ENCODE peak calls at places on chromosome 4, in seven cellular contexts. One of them, this sample, is unnamed.

GRCh38 chr4:77699731-77700210 is 94.2 kb downstream of the CXCL13 start:
- DNase-seq in bronchial epithelial cell: peak; percentile 78
- DNase-seq in A549: peak; percentile 47
- DNase-seq in dorsolateral prefrontal cortex: no peak
- DNase-seq in fibroblast of the aortic adventitia: peak; percentile 72
- DNase-seq in H9: peak; percentile 62
- DNase-seq in AG09319: peak; percentile 30
- DNase-seq in this sample: no peak

GRCh38 chr4:125101706-125102105 is 213.0 kb upstream of the FAT4 start:
- DNase-seq in H9: no peak
- DNase-seq in dorsolateral prefrontal cortex: no peak
- DNase-seq in fibroblast of the aortic adventitia: peak; percentile 54
- DNase-seq in A549: no peak
- DNase-seq in bronchial epithelial cell: peak; percentile 91
- DNase-seq in AG09319: no peak
- DNase-seq in this sample: no peak

GRCh38 chr4:69860521-69861298 is 765 bp upstream of the SULT1E1 start:
- DNase-seq in H9: no peak
- DNase-seq in A549: no peak
- DNase-seq in fibroblast of the aortic adventitia: no peak
- DNase-seq in bronchial epithelial cell: peak; percentile 74
- DNase-seq in AG09319: no peak
- DNase-seq in dorsolateral prefrontal cortex: no peak
- DNase-seq in this sample: no peak

GRCh38 chr4:52718123-52718522 is 33.1 kb downstream of the ERVMER34-1 start:
- DNase-seq in dorsolateral prefrontal cortex: no peak
- DNase-seq in fibroblast of the aortic adventitia: no peak
- DNase-seq in bronchial epithelial cell: peak; percentile 63
- DNase-seq in A549: no peak
- DNase-seq in H9: no peak
- DNase-seq in AG09319: no peak
- DNase-seq in this sample: peak; percentile 62

GRCh38 chr4:145531791-145532190 is 50.1 kb downstream of the SMAD1 start:
- DNase-seq in H9: no peak
- DNase-seq in A549: no peak
- DNase-seq in bronchial epithelial cell: no peak
- DNase-seq in dorsolateral prefrontal cortex: no peak
- DNase-seq in fibroblast of the aortic adventitia: no peak
- DNase-seq in AG09319: no peak
- DNase-seq in this sample: no peak

GRCh38 chr4:2353222-2354107 is 65.0 kb downstream of the ZFYVE28 start:
- DNase-seq in bronchial epithelial cell: no peak
- DNase-seq in dorsolateral prefrontal cortex: peak; percentile 69
- DNase-seq in A549: no peak
- DNase-seq in AG09319: no peak
- DNase-seq in H9: peak; percentile 28
- DNase-seq in fibroblast of the aortic adventitia: peak; percentile 36
- DNase-seq in this sample: peak; percentile 19

GRCh38 chr4:31125496-31125895 is 405.3 kb downstream of the PCDH7 start:
- DNase-seq in H9: no peak
- DNase-seq in bronchial epithelial cell: no peak
- DNase-seq in A549: no peak
- DNase-seq in dorsolateral prefrontal cortex: no peak
- DNase-seq in AG09319: no peak
- DNase-seq in fibroblast of the aortic adventitia: no peak
- DNase-seq in this sample: no peak

GRCh38 chr4:48445704-48446103 is 37.4 kb upstream of the SLC10A4 start:
- DNase-seq in dorsolateral prefrontal cortex: no peak
- DNase-seq in bronchial epithelial cell: peak; percentile 22
- DNase-seq in H9: no peak
- DNase-seq in A549: peak; percentile 3
- DNase-seq in AG09319: no peak
- DNase-seq in fibroblast of the aortic adventitia: peak; percentile 43
- DNase-seq in this sample: no peak

GRCh38 chr4:2942532-2943363 is 20.5 kb downstream of the NOP14 start:
- DNase-seq in A549: no peak
- DNase-seq in fibroblast of the aortic adventitia: no peak
- DNase-seq in dorsolateral prefrontal cortex: no peak
- DNase-seq in H9: no peak
- DNase-seq in bronchial epithelial cell: peak; percentile 43
- DNase-seq in AG09319: no peak
- DNase-seq in this sample: no peak

GRCh38 chr4:7335363-7336066 is 99.2 kb downstream of the PSAPL1 start:
- DNase-seq in A549: peak; percentile 58
- DNase-seq in dorsolateral prefrontal cortex: peak; percentile 80
- DNase-seq in bronchial epithelial cell: peak; percentile 14
- DNase-seq in AG09319: no peak
- DNase-seq in H9: peak; percentile 89
- DNase-seq in fibroblast of the aortic adventitia: peak; percentile 12
- DNase-seq in this sample: peak; percentile 72

GRCh38 chr4:7166981-7167700 is 25.2 kb upstream of the SORCS2 start:
- DNase-seq in A549: no peak
- DNase-seq in dorsolateral prefrontal cortex: peak; percentile 36
- DNase-seq in bronchial epithelial cell: peak; percentile 25
- DNase-seq in fibroblast of the aortic adventitia: no peak
- DNase-seq in AG09319: no peak
- DNase-seq in H9: peak; percentile 22
- DNase-seq in this sample: no peak

GRCh38 chr4:1809754-1810502 is 16.8 kb downstream of the FGFR3 start:
- DNase-seq in fibroblast of the aortic adventitia: peak; percentile 55
- DNase-seq in dorsolateral prefrontal cortex: peak; percentile 84
- DNase-seq in H9: peak; percentile 93
- DNase-seq in bronchial epithelial cell: peak; percentile 48
- DNase-seq in A549: peak; percentile 72
- DNase-seq in AG09319: peak; percentile 16
- DNase-seq in this sample: peak; percentile 73

GRCh38 chr4:88763075-88763474 is 65.4 kb upstream of the NAP1L5 start:
- DNase-seq in H9: no peak
- DNase-seq in A549: no peak
- DNase-seq in bronchial epithelial cell: no peak
- DNase-seq in AG09319: no peak
- DNase-seq in dorsolateral prefrontal cortex: no peak
- DNase-seq in fibroblast of the aortic adventitia: no peak
- DNase-seq in this sample: no peak

GRCh38 chr4:145956288-145956890 is 17.8 kb upstream of the ZNF827 start:
- DNase-seq in AG09319: no peak
- DNase-seq in fibroblast of the aortic adventitia: peak; percentile 43
- DNase-seq in bronchial epithelial cell: no peak
- DNase-seq in H9: peak; percentile 46
- DNase-seq in dorsolateral prefrontal cortex: no peak
- DNase-seq in A549: peak; percentile 48
- DNase-seq in this sample: peak; percentile 27

GRCh38 chr4:75715105-75715799 is 9.1 kb upstream of the USO1 start:
- DNase-seq in A549: no peak
- DNase-seq in H9: no peak
- DNase-seq in bronchial epithelial cell: no peak
- DNase-seq in AG09319: no peak
- DNase-seq in fibroblast of the aortic adventitia: peak; percentile 76
- DNase-seq in dorsolateral prefrontal cortex: no peak
- DNase-seq in this sample: no peak

GRCh38 chr4:168848977-168849687 is 160.9 kb downstream of the CBR4 start:
- DNase-seq in A549: no peak
- DNase-seq in AG09319: no peak
- DNase-seq in dorsolateral prefrontal cortex: no peak
- DNase-seq in fibroblast of the aortic adventitia: peak; percentile 81
- DNase-seq in bronchial epithelial cell: no peak
- DNase-seq in H9: no peak
- DNase-seq in this sample: no peak

GRCh38 chr4:47668810-47669408 is 169.0 kb downstream of the CORIN start:
- DNase-seq in A549: peak; percentile 44
- DNase-seq in bronchial epithelial cell: peak; percentile 62
- DNase-seq in H9: no peak
- DNase-seq in dorsolateral prefrontal cortex: no peak
- DNase-seq in AG09319: peak; percentile 29
- DNase-seq in fibroblast of the aortic adventitia: peak; percentile 77
- DNase-seq in this sample: peak; percentile 36

GRCh38 chr4:139902328-139903217 is 237.0 kb downstream of the MGST2 start:
- DNase-seq in dorsolateral prefrontal cortex: no peak
- DNase-seq in AG09319: no peak
- DNase-seq in fibroblast of the aortic adventitia: no peak
- DNase-seq in H9: no peak
- DNase-seq in A549: no peak
- DNase-seq in bronchial epithelial cell: peak; percentile 3
- DNase-seq in this sample: no peak

GRCh38 chr4:89469930-89470375 is 162.4 kb upstream of the GPRIN3 start:
- DNase-seq in H9: no peak
- DNase-seq in fibroblast of the aortic adventitia: peak; percentile 89
- DNase-seq in bronchial epithelial cell: peak; percentile 91
- DNase-seq in A549: peak; percentile 25
- DNase-seq in AG09319: no peak
- DNase-seq in dorsolateral prefrontal cortex: no peak
- DNase-seq in this sample: no peak

GRCh38 chr4:835148-836002 is 9.4 kb upstream of the CPLX1 start:
- DNase-seq in dorsolateral prefrontal cortex: no peak
- DNase-seq in fibroblast of the aortic adventitia: no peak
- DNase-seq in bronchial epithelial cell: no peak
- DNase-seq in A549: no peak
- DNase-seq in AG09319: no peak
- DNase-seq in H9: no peak
- DNase-seq in this sample: peak; percentile 62

GRCh38 chr4:2402941-2403340 is 15.5 kb downstream of the ZFYVE28 start:
- DNase-seq in A549: no peak
- DNase-seq in bronchial epithelial cell: no peak
- DNase-seq in fibroblast of the aortic adventitia: no peak
- DNase-seq in H9: no peak
- DNase-seq in AG09319: no peak
- DNase-seq in dorsolateral prefrontal cortex: no peak
- DNase-seq in this sample: no peak

GRCh38 chr4:53490965-53491622 is 100.2 kb downstream of the LNX1 start:
- DNase-seq in bronchial epithelial cell: peak; percentile 81
- DNase-seq in dorsolateral prefrontal cortex: no peak
- DNase-seq in fibroblast of the aortic adventitia: peak; percentile 98
- DNase-seq in AG09319: peak; percentile 95
- DNase-seq in H9: no peak
- DNase-seq in A549: peak; percentile 69
- DNase-seq in this sample: peak; percentile 73

GRCh38 chr4:82715731-82716617 is 82.6 kb downstream of the SCD5 start:
- DNase-seq in dorsolateral prefrontal cortex: no peak
- DNase-seq in H9: no peak
- DNase-seq in AG09319: no peak
- DNase-seq in A549: no peak
- DNase-seq in fibroblast of the aortic adventitia: peak; percentile 77
- DNase-seq in bronchial epithelial cell: peak; percentile 73
- DNase-seq in this sample: no peak

GRCh38 chr4:164482092-164482404 is 271.9 kb upstream of the SMIM31 start:
- DNase-seq in H9: no peak
- DNase-seq in bronchial epithelial cell: no peak
- DNase-seq in AG09319: no peak
- DNase-seq in dorsolateral prefrontal cortex: no peak
- DNase-seq in fibroblast of the aortic adventitia: no peak
- DNase-seq in A549: no peak
- DNase-seq in this sample: no peak

GRCh38 chr4:75325316-75325715 is 188.9 kb downstream of the RCHY1 start:
- DNase-seq in fibroblast of the aortic adventitia: no peak
- DNase-seq in AG09319: no peak
- DNase-seq in dorsolateral prefrontal cortex: no peak
- DNase-seq in H9: no peak
- DNase-seq in bronchial epithelial cell: no peak
- DNase-seq in A549: no peak
- DNase-seq in this sample: no peak

GRCh38 chr4:141898336-141898735 is 262.0 kb downstream of the IL15 start:
- DNase-seq in AG09319: no peak
- DNase-seq in bronchial epithelial cell: no peak
- DNase-seq in A549: no peak
- DNase-seq in dorsolateral prefrontal cortex: no peak
- DNase-seq in H9: no peak
- DNase-seq in fibroblast of the aortic adventitia: peak; percentile 8
- DNase-seq in this sample: no peak

GRCh38 chr4:140116442-140117104 is 37.4 kb downstream of the MAML3 start:
- DNase-seq in bronchial epithelial cell: peak; percentile 78
- DNase-seq in fibroblast of the aortic adventitia: no peak
- DNase-seq in dorsolateral prefrontal cortex: no peak
- DNase-seq in A549: peak; percentile 48
- DNase-seq in H9: no peak
- DNase-seq in AG09319: no peak
- DNase-seq in this sample: no peak

DNA sequence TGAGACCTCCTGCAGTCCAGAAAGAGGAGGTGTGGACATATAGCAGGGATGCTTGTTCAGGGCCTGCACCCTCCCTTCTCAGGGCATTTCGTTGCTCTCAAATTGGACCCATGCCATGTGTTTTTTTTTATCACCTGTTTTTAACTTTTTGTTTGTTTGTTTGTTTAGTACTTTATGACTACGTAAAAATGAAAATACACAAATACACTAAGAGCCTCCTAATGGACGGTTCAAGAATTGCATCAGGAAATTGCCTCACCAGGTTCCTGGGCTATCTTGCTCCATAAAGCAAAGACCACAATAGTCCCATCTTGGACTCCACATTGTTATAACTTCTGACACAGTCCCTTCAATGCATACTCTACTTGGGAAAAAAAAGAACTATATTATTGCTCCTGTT is 1685.9 kb upstream of the TENM3 start:
- DNase-seq in AG09319: no peak
- DNase-seq in A549: no peak
- DNase-seq in fibroblast of the aortic adventitia: no peak
- DNase-seq in H9: no peak
- DNase-seq in dorsolateral prefrontal cortex: no peak
- DNase-seq in bronchial epithelial cell: no peak
- DNase-seq in this sample: no peak
- TF ChIP-seq CTCF in AG09319: no peak
- TF ChIP-seq CTCF in A549: no peak
- TF ChIP-seq CTCF in fibroblast of the aortic adventitia: no peak
- TF ChIP-seq CTCF in H9: peak; percentile 66
- TF ChIP-seq CTCF in dorsolateral prefrontal cortex: peak; percentile 12
- TF ChIP-seq CTCF in bronchial epithelial cell: no peak
- TF ChIP-seq CTCF in this sample: peak; percentile 10

GRCh38 chr4:155960522-155960921 is 6.9 kb upstream of the CTSO start:
- DNase-seq in fibroblast of the aortic adventitia: peak; percentile 52
- DNase-seq in dorsolateral prefrontal cortex: no peak
- DNase-seq in H9: no peak
- DNase-seq in A549: no peak
- DNase-seq in bronchial epithelial cell: peak; percentile 80
- DNase-seq in AG09319: peak; percentile 14
- DNase-seq in this sample: no peak
- TF ChIP-seq CTCF in fibroblast of the aortic adventitia: no peak
- TF ChIP-seq CTCF in dorsolateral prefrontal cortex: no peak
- TF ChIP-seq CTCF in H9: no peak
- TF ChIP-seq CTCF in A549: no peak
- TF ChIP-seq CTCF in bronchial epithelial cell: no peak
- TF ChIP-seq CTCF in AG09319: no peak
- TF ChIP-seq CTCF in this sample: no peak

DNA sequence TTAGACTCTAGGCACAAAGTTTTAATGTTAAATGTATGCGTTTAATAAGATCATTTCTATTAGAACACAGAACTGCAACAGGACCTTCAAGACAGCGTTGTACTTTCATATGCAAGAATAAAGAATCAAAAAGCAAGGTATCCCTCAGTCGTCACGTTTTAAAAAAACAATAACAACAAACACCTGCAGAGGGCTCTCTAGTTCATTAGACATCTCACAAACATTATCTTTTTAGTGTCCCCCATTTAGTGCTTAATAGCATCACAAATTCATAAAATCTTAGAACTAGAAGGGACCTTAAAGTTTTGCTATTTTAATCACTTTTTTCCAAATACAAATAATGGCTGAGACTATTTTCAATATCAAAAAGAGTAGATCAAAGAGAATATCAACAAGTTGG is 236.6 kb downstream of the DCHS2 start:
- DNase-seq in H9: no peak
- DNase-seq in bronchial epithelial cell: no peak
- DNase-seq in dorsolateral prefrontal cortex: no peak
- DNase-seq in A549: no peak
- DNase-seq in AG09319: no peak
- DNase-seq in fibroblast of the aortic adventitia: no peak
- DNase-seq in this sample: no peak
- TF ChIP-seq CTCF in H9: peak; percentile 59
- TF ChIP-seq CTCF in bronchial epithelial cell: no peak
- TF ChIP-seq CTCF in dorsolateral prefrontal cortex: no peak
- TF ChIP-seq CTCF in A549: no peak
- TF ChIP-seq CTCF in AG09319: no peak
- TF ChIP-seq CTCF in fibroblast of the aortic adventitia: no peak
- TF ChIP-seq CTCF in this sample: no peak

GRCh38 chr4:114108869-114109268 is 129.4 kb upstream of the ARSJ start:
- DNase-seq in dorsolateral prefrontal cortex: no peak
- DNase-seq in bronchial epithelial cell: peak; percentile 86
- DNase-seq in A549: peak; percentile 39
- DNase-seq in AG09319: no peak
- DNase-seq in fibroblast of the aortic adventitia: peak; percentile 17
- DNase-seq in H9: no peak
- DNase-seq in this sample: no peak
- TF ChIP-seq CTCF in dorsolateral prefrontal cortex: no peak
- TF ChIP-seq CTCF in bronchial epithelial cell: peak; percentile 9
- TF ChIP-seq CTCF in A549: no peak
- TF ChIP-seq CTCF in AG09319: no peak
- TF ChIP-seq CTCF in fibroblast of the aortic adventitia: no peak
- TF ChIP-seq CTCF in H9: no peak
- TF ChIP-seq CTCF in this sample: no peak